ENCODE peak calls at places on chromosome X, in ten cellular contexts. B is mucosa of descending colon; E is cardiac muscle cell; K is upper lobe of right lung; I is aorta; R is colonic mucosa; Z is CD4-positive, alpha-beta T cell; T is fibroblast of lung; V is GM23248; F is heart left ventricle. A is an unnamed sample. For H3K9me3, the result is how much of the 10 kb centered on the place peaks cover.

GRCh38 chrX:132614297-132614696 is 125.5 kb upstream of the MBNL3 start:
- DNase-seq in T (no peak), E (no peak), B (peak), V (peak), R (no peak), I (no peak), K (no peak), Z (no peak), F (no peak), A (no peak)

GRCh38 chrX:13369541-13370140 is 49.8 kb upstream of the ATXN3L start:
- DNase-seq in Z (no peak), V (no peak), K (no peak), F (no peak), B (no peak), I (no peak), T (no peak), E (no peak), R (no peak), A (no peak)

GRCh38 chrX:129939986-129940385 is 34.0 kb downstream of the UTP14A start:
- DNase-seq in V (no peak), K (no peak), R (no peak), Z (no peak), T (no peak), B (no peak), F (peak), I (no peak), E (no peak), A (no peak)

GRCh38 chrX:130108647-130109428 is 1.5 kb downstream of the ELF4 start:
- DNase-seq in I (no peak), K (peak), E (no peak), V (peak), T (no peak), R (peak), B (peak), F (peak), Z (no peak), A (peak)

GRCh38 chrX:134338527-134338926 is 101.5 kb downstream of the CCDC160 start:
- DNase-seq in F (no peak), K (no peak), E (no peak), R (no peak), B (no peak), Z (no peak), T (no peak), V (no peak), I (no peak), A (no peak)

GRCh38 chrX:150363561-150364346 is 637 bp downstream of the MAMLD1 start:
- DNase-seq in F (no peak), T (peak), I (peak), K (peak), E (peak), R (no peak), B (peak), Z (peak), V (peak), A (no peak)

GRCh38 chrX:150587585-150588503 is 19.4 kb downstream of the MTM1 start:
- DNase-seq in B (peak), Z (peak), V (peak), I (no peak), F (no peak), K (no peak), R (peak), T (peak), E (peak), A (no peak)

GRCh38 chrX:2609431-2610238 is 81.5 kb upstream of the CD99 start:
- DNase-seq in I (no peak), B (peak), Z (no peak), F (no peak), V (peak), R (peak), T (peak), E (peak), K (no peak), A (no peak)

GRCh38 chrX:97389761-97390192 is 506.1 kb downstream of the RPA4 start:
- DNase-seq in F (no peak), Z (no peak), T (peak), B (no peak), R (no peak), E (peak), I (no peak), V (peak), K (no peak), A (peak)

GRCh38 chrX:134692990-134693389 is 34.7 kb upstream of the PLAC1 start:
- DNase-seq in I (no peak), K (no peak), B (no peak), Z (no peak), F (no peak), T (peak), R (no peak), V (peak), E (peak), A (peak)

GRCh38 chrX:116204947-116205346 is 34.4 kb downstream of the AGTR2 start:
- DNase-seq in K (no peak), F (no peak), Z (no peak), R (no peak), B (peak), T (peak), V (peak), I (no peak), E (peak), A (peak)

GRCh38 chrX:65596270-65596669 is 61.7 kb upstream of the LAS1L start:
- DNase-seq in K (no peak), R (no peak), E (peak), V (peak), B (peak), F (no peak), Z (peak), I (no peak), T (peak), A (peak)

GRCh38 chrX:151871244-151871643 is 41.4 kb upstream of the MAGEA4 start:
- DNase-seq in Z (no peak), T (peak), B (no peak), K (no peak), I (no peak), V (peak), R (no peak), E (peak), F (no peak), A (no peak)

GRCh38 chrX:109707322-109707721 is 25.7 kb downstream of the ACSL4 start:
- DNase-seq in V (no peak), T (no peak), B (peak), F (no peak), R (no peak), I (no peak), K (no peak), E (no peak), Z (no peak), A (no peak)

GRCh38 chrX:70262952-70263567 is 3.1 kb upstream of the P2RY4 start:
- DNase-seq in T (peak), I (no peak), F (peak), V (peak), Z (no peak), E (peak), B (peak), K (peak), R (peak), A (no peak)

GRCh38 chrX:76477352-76477751 is 49.8 kb downstream of the MAGEE1 start:
- DNase-seq in F (no peak), R (no peak), B (no peak), Z (no peak), I (no peak), E (no peak), K (no peak), T (no peak), V (no peak), A (no peak)

GRCh38 chrX:29824176-29824906 is 391.0 kb upstream of the MAGEB2 start:
- DNase-seq in T (no peak), B (no peak), E (no peak), R (no peak), K (no peak), I (no peak), F (no peak), Z (no peak), V (no peak), A (no peak)

GRCh38 chrX:20451936-20452335 is 185.2 kb upstream of the RPS6KA3 start:
- DNase-seq in E (no peak), B (no peak), I (no peak), T (no peak), Z (no peak), R (no peak), V (no peak), F (no peak), K (no peak), A (no peak)

GRCh38 chrX:126770179-126770578 is 49.4 kb upstream of the PRR32 start:
- DNase-seq in Z (no peak), B (no peak), K (no peak), E (no peak), V (peak), T (no peak), R (no peak), F (no peak), I (no peak), A (no peak)

GRCh38 chrX:110219920-110220319 is 98.0 kb downstream of the AMMECR1 start:
- DNase-seq in K (no peak), F (no peak), T (peak), Z (no peak), B (no peak), R (no peak), I (no peak), E (peak), V (peak), A (peak)

GRCh38 chrX:129777218-129777768 is 2.5 kb upstream of the SASH3 start:
- DNase-seq in F (peak), V (no peak), I (peak), T (no peak), E (no peak), B (peak), Z (peak), R (peak), K (peak), A (peak)

GRCh38 chrX:28659269-28659668 is 72.0 kb downstream of the IL1RAPL1 start:
- DNase-seq in Z (no peak), T (no peak), E (no peak), K (no peak), V (no peak), I (no peak), F (no peak), B (no peak), R (peak), A (no peak)

GRCh38 chrX:154598656-154599055 is 13.7 kb downstream of the CTAG1A start:
- DNase-seq in V (no peak), Z (no peak), T (no peak), F (no peak), B (no peak), R (no peak), E (no peak), I (no peak), K (no peak), A (no peak)
- H3K9me3 ChIP-seq in V (under half), Z (under half), T (under half), F (under half), B (under half), R (under half), E (under half), I (under half), K (under half), A (under half)

GRCh38 chrX:43718081-43718480 is 62.0 kb downstream of the MAOA start:
- DNase-seq in E (no peak), F (no peak), V (no peak), Z (no peak), B (no peak), I (no peak), R (no peak), T (no peak), K (no peak), A (no peak)

GRCh38 chrX:43718546-43718945 is 62.4 kb downstream of the MAOA start:
- DNase-seq in B (no peak), E (no peak), R (no peak), Z (no peak), I (no peak), F (no peak), K (no peak), T (no peak), V (no peak), A (no peak)

GRCh38 chrX:43718956-43719355 is 62.9 kb downstream of the MAOA start:
- DNase-seq in T (no peak), R (no peak), V (no peak), Z (no peak), I (no peak), F (no peak), K (no peak), E (no peak), B (no peak), A (peak)

GRCh38 chrX:43720961-43721360 is 64.9 kb downstream of the MAOA start:
- DNase-seq in R (no peak), V (no peak), B (no peak), K (no peak), F (no peak), E (no peak), Z (no peak), T (no peak), I (no peak), A (no peak)

GRCh38 chrX:43720082-43720481 is 64.0 kb downstream of the MAOA start:
- DNase-seq in K (no peak), T (no peak), B (no peak), E (no peak), V (no peak), Z (no peak), F (no peak), R (no peak), I (no peak), A (no peak)
- H3K9me3 ChIP-seq in K (under half), T (under half), B (under half), E (under half), V (under half), Z (under half), F (under half), R (under half), I (under half), A (under half)

GRCh38 chrX:63475200-63475599 is 124.1 kb upstream of the SPIN4 start:
- DNase-seq in K (no peak), I (no peak), Z (no peak), E (no peak), B (peak), R (no peak), F (no peak), V (no peak), T (no peak), A (no peak)

GRCh38 chrX:63471004-63471403 is 119.9 kb upstream of the SPIN4 start:
- DNase-seq in F (no peak), K (no peak), R (no peak), Z (no peak), T (no peak), E (no peak), B (no peak), I (no peak), V (no peak), A (no peak)

GRCh38 chrX:63466690-63467089 is 115.6 kb upstream of the SPIN4 start:
- DNase-seq in R (no peak), I (no peak), F (no peak), K (no peak), Z (no peak), V (no peak), B (no peak), E (no peak), T (no peak), A (no peak)

DNA sequence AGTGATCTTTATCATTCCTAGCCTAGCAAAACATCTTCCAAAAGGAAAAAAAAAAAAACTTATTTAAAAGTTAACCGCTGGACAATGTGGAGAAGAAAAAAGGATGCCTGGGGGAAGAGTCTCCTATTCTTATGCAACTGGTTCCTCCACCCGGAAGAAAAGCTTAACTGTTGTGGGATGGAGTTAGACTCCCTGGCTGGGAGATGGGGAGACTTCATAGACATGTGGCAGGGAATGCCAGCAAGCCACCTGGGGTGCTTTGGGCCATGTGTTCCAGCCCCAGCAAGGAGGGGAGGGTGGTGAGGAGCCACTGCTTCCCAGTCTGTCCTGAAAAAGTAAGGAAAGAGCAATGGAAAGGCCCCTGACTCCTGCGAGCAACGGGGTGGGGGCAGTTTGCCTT is 119.4 kb upstream of the SPIN4 start:
- DNase-seq in I (no peak), V (no peak), Z (no peak), T (no peak), R (no peak), F (no peak), B (no peak), K (no peak), E (no peak), A (no peak)
- H3K9me3 ChIP-seq in I (under half), V (under half), Z (under half), T (under half), R (under half), F (under half), B (under half), K (under half), E (under half), A (under half)

DNA sequence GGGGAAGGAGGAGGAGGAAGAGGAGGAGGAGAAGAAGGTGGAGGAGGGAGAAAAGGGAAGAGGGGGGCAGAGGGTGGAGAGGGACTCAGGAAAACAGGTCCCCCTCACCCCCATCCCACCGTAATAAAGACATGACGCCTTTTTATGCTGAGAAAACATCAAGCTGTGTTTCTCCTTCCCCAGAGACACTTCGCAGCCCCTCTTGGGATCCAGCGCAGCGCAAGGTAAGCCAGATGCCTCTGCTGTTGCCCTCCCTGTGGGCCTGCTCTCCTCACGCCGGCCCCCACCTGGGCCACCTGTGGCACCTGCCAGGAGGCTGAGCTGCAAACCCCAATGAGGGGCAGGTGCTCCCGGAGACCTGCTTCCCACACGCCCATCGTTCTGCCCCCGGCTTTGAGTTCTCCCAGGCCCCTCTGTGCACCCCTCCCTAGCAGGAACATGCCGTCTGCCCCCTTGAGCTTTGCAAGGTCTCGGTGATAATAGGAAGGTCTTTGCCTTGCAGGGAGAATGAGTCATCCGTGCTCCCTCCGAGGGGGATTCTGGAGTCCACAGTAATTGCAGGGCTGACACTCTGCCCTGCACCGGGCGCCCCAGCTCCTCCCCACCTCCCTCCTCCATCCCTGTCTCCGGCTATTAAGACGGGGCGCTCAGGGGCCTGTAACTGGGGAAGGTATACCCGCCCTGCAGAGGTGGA is 45.3 kb upstream of the SHOX start:
- DNase-seq in F (no peak), T (no peak), Z (no peak), B (no peak), R (no peak), K (no peak), I (no peak), E (no peak), V (no peak), A (no peak)
- H3K9me3 ChIP-seq in F (under half), T (under half), Z (under half), B (under half), R (under half), K (under half), I (under half), E (under half), V (under half), A (under half)

GRCh38 chrX:40047485-40047884 is 50.3 kb downstream of the BCOR start:
- DNase-seq in I (no peak), T (no peak), E (no peak), B (no peak), K (no peak), V (no peak), Z (no peak), R (no peak), F (no peak), A (no peak)

GRCh38 chrX:40055495-40055894 is 42.3 kb downstream of the BCOR start:
- DNase-seq in I (no peak), F (no peak), B (no peak), Z (no peak), V (no peak), E (no peak), T (peak), K (no peak), R (no peak), A (no peak)

GRCh38 chrX:40054793-40055192 is 43.0 kb downstream of the BCOR start:
- DNase-seq in E (no peak), B (no peak), T (peak), Z (no peak), R (no peak), I (no peak), F (no peak), K (no peak), V (no peak), A (no peak)

GRCh38 chrX:40049084-40049641 is 48.6 kb downstream of the BCOR start:
- DNase-seq in V (no peak), Z (no peak), I (no peak), E (no peak), T (no peak), R (no peak), F (no peak), B (no peak), K (no peak), A (no peak)

GRCh38 chrX:40050532-40050931 is 47.2 kb downstream of the BCOR start:
- DNase-seq in E (no peak), V (no peak), Z (no peak), R (no peak), T (no peak), B (no peak), F (no peak), I (no peak), K (no peak), A (no peak)
- H3K9me3 ChIP-seq in E (under half), V (under half), Z (under half), R (under half), T (under half), B (under half), F (under half), I (under half), K (under half), A (under half)

GRCh38 chrX:67614414-67614813 is 70.6 kb downstream of the AR start:
- DNase-seq in T (peak), F (no peak), E (peak), R (no peak), Z (no peak), K (no peak), B (no peak), I (no peak), V (peak), A (no peak)
- H3K9me3 ChIP-seq in T (under half), F (under half), E (under half), R (under half), Z (under half), K (under half), B (under half), I (under half), V (under half), A (under half)

GRCh38 chrX:84721416-84721815 is 219.2 kb upstream of the HDX start:
- DNase-seq in V (no peak), B (no peak), I (no peak), R (no peak), Z (no peak), E (no peak), K (no peak), F (no peak), T (no peak), A (no peak)

GRCh38 chrX:84729809-84730208 is 227.6 kb upstream of the HDX start:
- DNase-seq in V (peak), Z (no peak), K (no peak), T (peak), F (no peak), B (peak), E (peak), R (no peak), I (no peak), A (peak)

GRCh38 chrX:84729408-84729807 is 227.2 kb upstream of the HDX start:
- DNase-seq in K (no peak), R (no peak), E (no peak), I (no peak), V (no peak), B (no peak), Z (no peak), F (no peak), T (no peak), A (no peak)

DNA sequence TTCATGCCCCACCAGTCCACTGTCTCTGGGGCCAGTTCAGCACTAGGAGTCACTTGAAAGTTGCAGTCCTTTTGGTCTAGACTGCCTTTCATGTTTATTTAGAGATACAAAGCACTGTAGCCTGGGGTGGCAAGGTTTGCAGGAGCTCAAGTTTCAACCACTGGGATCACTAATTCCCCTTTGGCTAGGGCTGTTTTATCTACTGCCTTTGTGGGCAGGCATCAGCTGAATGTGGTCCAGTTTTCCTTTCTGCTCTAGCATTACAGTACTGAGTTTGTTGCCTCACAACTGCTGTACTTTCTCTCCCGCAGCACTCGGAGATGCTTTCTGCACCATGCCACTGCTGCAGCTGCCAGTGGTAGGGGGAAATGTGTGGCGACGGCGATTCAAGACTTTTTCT is 222.3 kb upstream of the HDX start:
- DNase-seq in K (no peak), T (no peak), E (no peak), V (no peak), B (no peak), I (no peak), R (no peak), F (no peak), Z (no peak), A (no peak)
- H3K9me3 ChIP-seq in K (under half), T (under half), E (under half), V (under half), B (under half), I (under half), R (under half), F (under half), Z (under half), A (under half)

GRCh38 chrX:144592036-144592435 is 655.3 kb upstream of the SPANXN1 start:
- DNase-seq in F (no peak), T (no peak), B (no peak), R (no peak), V (no peak), Z (no peak), K (no peak), E (no peak), I (no peak), A (no peak)

GRCh38 chrX:144586756-144587155 is 660.5 kb upstream of the SPANXN1 start:
- DNase-seq in Z (no peak), I (no peak), T (no peak), E (peak), F (no peak), R (no peak), V (no peak), B (no peak), K (no peak), A (no peak)
- H3K9me3 ChIP-seq in Z (under half), I (under half), T (under half), E (under half), F (under half), R (under half), V (under half), B (under half), K (under half), A (under half)

GRCh38 chrX:154602226-154602625 is 16.9 kb downstream of the CTAG1B start:
- DNase-seq in Z (no peak), V (no peak), K (no peak), R (no peak), E (no peak), F (no peak), B (no peak), T (no peak), I (no peak), A (no peak)
- H3K9me3 ChIP-seq in Z (under half), V (under half), K (under half), R (under half), E (under half), F (under half), B (under half), T (under half), I (under half), A (under half)

A was measured in osteoblast.